ENCODE peak calls at places on chromosomes 13 and 19, in six cellular contexts. One of them, this sample, is unnamed.

GRCh38 chr19:40741527-40742390 is 8.5 kb downstream of the ACTMAP start:
- DNase-seq in activated T-helper 2 cell treated with anti-CD3 and anti-CD28 coated beads, Interferon-gamma antibody, Interleukin-2, Interleukin-4, amounts not matched to agents 10 μg/mL and 5 μg/mL and 100 μg/mL, durations not matched to agents 14 hours and 24 hours and 36 hours: no peak
- DNase-seq in HEK293T: no peak
- DNase-seq in stimulated activated CD8-positive, alpha-beta memory T cell treated with anti-CD3 and anti-CD28 coated beads, Interleukin-4, amount 100 ng/mL, for 24 hours: no peak
- DNase-seq in ecto neural progenitor cell: no peak
- DNase-seq in stimulated activated CD4-positive, alpha-beta T cell treated with anti-CD3 and anti-CD28 coated beads, Interleukin-4, amount 100 ng/mL, for 48 hours: no peak
- DNase-seq in this sample: no peak

GRCh38 chr13:104530741-104531140 is 1464.5 kb upstream of the SLC10A2 start:
- DNase-seq in activated T-helper 2 cell treated with anti-CD3 and anti-CD28 coated beads, Interferon-gamma antibody, Interleukin-2, Interleukin-4, amounts not matched to agents 10 μg/mL and 5 μg/mL and 100 μg/mL, durations not matched to agents 14 hours and 24 hours and 36 hours: no peak
- DNase-seq in HEK293T: no peak
- DNase-seq in stimulated activated CD8-positive, alpha-beta memory T cell treated with anti-CD3 and anti-CD28 coated beads, Interleukin-4, amount 100 ng/mL, for 24 hours: no peak
- DNase-seq in ecto neural progenitor cell: no peak
- DNase-seq in stimulated activated CD4-positive, alpha-beta T cell treated with anti-CD3 and anti-CD28 coated beads, Interleukin-4, amount 100 ng/mL, for 48 hours: no peak
- DNase-seq in this sample: no peak

GRCh38 chr13:43307221-43307920 is 284.0 kb downstream of the DNAJC15 start:
- DNase-seq in activated T-helper 2 cell treated with anti-CD3 and anti-CD28 coated beads, Interferon-gamma antibody, Interleukin-2, Interleukin-4, amounts not matched to agents 10 μg/mL and 5 μg/mL and 100 μg/mL, durations not matched to agents 14 hours and 24 hours and 36 hours: no peak
- DNase-seq in HEK293T: no peak
- DNase-seq in stimulated activated CD8-positive, alpha-beta memory T cell treated with anti-CD3 and anti-CD28 coated beads, Interleukin-4, amount 100 ng/mL, for 24 hours: no peak
- DNase-seq in ecto neural progenitor cell: no peak
- DNase-seq in stimulated activated CD4-positive, alpha-beta T cell treated with anti-CD3 and anti-CD28 coated beads, Interleukin-4, amount 100 ng/mL, for 48 hours: no peak
- DNase-seq in this sample: no peak

GRCh38 chr13:40813662-40814454 is 24.4 kb downstream of the SLC25A15 start:
- DNase-seq in activated T-helper 2 cell treated with anti-CD3 and anti-CD28 coated beads, Interferon-gamma antibody, Interleukin-2, Interleukin-4, amounts not matched to agents 10 μg/mL and 5 μg/mL and 100 μg/mL, durations not matched to agents 14 hours and 24 hours and 36 hours: no peak
- DNase-seq in HEK293T: peak
- DNase-seq in stimulated activated CD8-positive, alpha-beta memory T cell treated with anti-CD3 and anti-CD28 coated beads, Interleukin-4, amount 100 ng/mL, for 24 hours: no peak
- DNase-seq in ecto neural progenitor cell: no peak
- DNase-seq in stimulated activated CD4-positive, alpha-beta T cell treated with anti-CD3 and anti-CD28 coated beads, Interleukin-4, amount 100 ng/mL, for 48 hours: no peak
- DNase-seq in this sample: no peak

GRCh38 chr19:54573330-54573872 is at the start of gene LILRA2:
- DNase-seq in activated T-helper 2 cell treated with anti-CD3 and anti-CD28 coated beads, Interferon-gamma antibody, Interleukin-2, Interleukin-4, amounts not matched to agents 10 μg/mL and 5 μg/mL and 100 μg/mL, durations not matched to agents 14 hours and 24 hours and 36 hours: no peak
- DNase-seq in HEK293T: no peak
- DNase-seq in stimulated activated CD8-positive, alpha-beta memory T cell treated with anti-CD3 and anti-CD28 coated beads, Interleukin-4, amount 100 ng/mL, for 24 hours: no peak
- DNase-seq in ecto neural progenitor cell: no peak
- DNase-seq in stimulated activated CD4-positive, alpha-beta T cell treated with anti-CD3 and anti-CD28 coated beads, Interleukin-4, amount 100 ng/mL, for 48 hours: no peak
- DNase-seq in this sample: no peak

GRCh38 chr13:113761136-113761535 is 2.1 kb downstream of the TMEM255B start:
- DNase-seq in activated T-helper 2 cell treated with anti-CD3 and anti-CD28 coated beads, Interferon-gamma antibody, Interleukin-2, Interleukin-4, amounts not matched to agents 10 μg/mL and 5 μg/mL and 100 μg/mL, durations not matched to agents 14 hours and 24 hours and 36 hours: no peak
- DNase-seq in HEK293T: no peak
- DNase-seq in stimulated activated CD8-positive, alpha-beta memory T cell treated with anti-CD3 and anti-CD28 coated beads, Interleukin-4, amount 100 ng/mL, for 24 hours: no peak
- DNase-seq in ecto neural progenitor cell: no peak
- DNase-seq in stimulated activated CD4-positive, alpha-beta T cell treated with anti-CD3 and anti-CD28 coated beads, Interleukin-4, amount 100 ng/mL, for 48 hours: no peak
- DNase-seq in this sample: no peak

GRCh38 chr13:33633701-33634525 is 184.0 kb upstream of the RFC3 start:
- DNase-seq in activated T-helper 2 cell treated with anti-CD3 and anti-CD28 coated beads, Interferon-gamma antibody, Interleukin-2, Interleukin-4, amounts not matched to agents 10 μg/mL and 5 μg/mL and 100 μg/mL, durations not matched to agents 14 hours and 24 hours and 36 hours: no peak
- DNase-seq in HEK293T: no peak
- DNase-seq in stimulated activated CD8-positive, alpha-beta memory T cell treated with anti-CD3 and anti-CD28 coated beads, Interleukin-4, amount 100 ng/mL, for 24 hours: no peak
- DNase-seq in ecto neural progenitor cell: no peak
- DNase-seq in stimulated activated CD4-positive, alpha-beta T cell treated with anti-CD3 and anti-CD28 coated beads, Interleukin-4, amount 100 ng/mL, for 48 hours: no peak
- DNase-seq in this sample: no peak

GRCh38 chr13:32318072-32318471 is 2.8 kb downstream of the BRCA2 start:
- DNase-seq in activated T-helper 2 cell treated with anti-CD3 and anti-CD28 coated beads, Interferon-gamma antibody, Interleukin-2, Interleukin-4, amounts not matched to agents 10 μg/mL and 5 μg/mL and 100 μg/mL, durations not matched to agents 14 hours and 24 hours and 36 hours: no peak
- DNase-seq in HEK293T: no peak
- DNase-seq in stimulated activated CD8-positive, alpha-beta memory T cell treated with anti-CD3 and anti-CD28 coated beads, Interleukin-4, amount 100 ng/mL, for 24 hours: no peak
- DNase-seq in ecto neural progenitor cell: no peak
- DNase-seq in stimulated activated CD4-positive, alpha-beta T cell treated with anti-CD3 and anti-CD28 coated beads, Interleukin-4, amount 100 ng/mL, for 48 hours: no peak
- DNase-seq in this sample: no peak

GRCh38 chr13:114101325-114101821 is 31.1 kb downstream of the RASA3 start:
- DNase-seq in activated T-helper 2 cell treated with anti-CD3 and anti-CD28 coated beads, Interferon-gamma antibody, Interleukin-2, Interleukin-4, amounts not matched to agents 10 μg/mL and 5 μg/mL and 100 μg/mL, durations not matched to agents 14 hours and 24 hours and 36 hours: no peak
- DNase-seq in HEK293T: no peak
- DNase-seq in stimulated activated CD8-positive, alpha-beta memory T cell treated with anti-CD3 and anti-CD28 coated beads, Interleukin-4, amount 100 ng/mL, for 24 hours: no peak
- DNase-seq in ecto neural progenitor cell: no peak
- DNase-seq in stimulated activated CD4-positive, alpha-beta T cell treated with anti-CD3 and anti-CD28 coated beads, Interleukin-4, amount 100 ng/mL, for 48 hours: no peak
- DNase-seq in this sample: no peak

This sample was measured in GM04504.